ENCODE peak calls at places on chromosomes 2 and 18, in ten cellular contexts. N is brain microvascular endothelial cell, W is NCI-H1105 treated with DMSO at 0.1 percent for 48 hours, V is prostate gland, K is NCI-H1092, G is left ventricle myocardium inferior, A is M059J, S is NCI-H446, M is IMR-90, R is left kidney. Z is an unnamed sample.

GRCh38 chr2:99571609-99572344 is 82.0 kb upstream of the REV1 start:
- DNase-seq in N (no peak), W (peak), V (no peak), K (peak), G (no peak), A (peak), S (peak), M (no peak), R (no peak), Z (no peak)

GRCh38 chr2:10844083-10844482 is 31.5 kb upstream of the PDIA6 start:
- DNase-seq in N (peak), W (no peak), V (peak), K (no peak), G (peak), A (peak), S (no peak), M (peak), R (peak), Z (peak)

GRCh38 chr18:2846638-2847340 is at the start of gene EMILIN2:
- DNase-seq in N (peak), W (no peak), V (peak), K (no peak), G (peak), A (peak), S (no peak), M (peak), R (peak), Z (no peak)

GRCh38 chr2:219645631-219646527 is 18.4 kb downstream of the SLC4A3 start:
- DNase-seq in N (peak), W (no peak), V (no peak), K (no peak), G (no peak), A (peak), S (no peak), M (peak), R (no peak), Z (no peak)

GRCh38 chr2:144938308-144938709 is 418.4 kb upstream of the ZEB2 start:
- DNase-seq in N (peak), W (no peak), V (no peak), K (no peak), G (no peak), A (peak), S (peak), M (peak), R (peak), Z (peak)

GRCh38 chr18:12106516-12106915 is 12.9 kb downstream of the ANKRD62 start:
- DNase-seq in N (no peak), W (no peak), V (no peak), K (no peak), G (no peak), A (no peak), S (no peak), M (no peak), R (no peak), Z (no peak)

GRCh38 chr18:63016270-63016669 is 300.9 kb downstream of the PHLPP1 start:
- DNase-seq in N (peak), W (peak), V (peak), K (peak), G (no peak), A (peak), S (peak), M (peak), R (peak), Z (peak)

GRCh38 chr2:69138793-69139510 is 126.0 kb downstream of the ANTXR1 start:
- DNase-seq in N (peak), W (no peak), V (no peak), K (no peak), G (no peak), A (peak), S (no peak), M (peak), R (no peak), Z (no peak)

GRCh38 chr18:75162467-75162866 is 46.5 kb downstream of the PTGR3 start:
- DNase-seq in N (peak), W (no peak), V (no peak), K (no peak), G (no peak), A (peak), S (no peak), M (peak), R (no peak), Z (no peak)

GRCh38 chr18:32389868-32390267 is 80.8 kb downstream of the GAREM1 start:
- DNase-seq in N (no peak), W (peak), V (no peak), K (peak), G (peak), A (no peak), S (peak), M (no peak), R (no peak), Z (no peak)

GRCh38 chr2:151228847-151229497 is 32.7 kb downstream of the RBM43 start:
- DNase-seq in N (no peak), W (no peak), V (no peak), K (no peak), G (no peak), A (peak), S (no peak), M (no peak), R (no peak), Z (no peak)

GRCh38 chr2:45812039-45812500 is 160.6 kb downstream of the PRKCE start:
- DNase-seq in N (peak), W (no peak), V (no peak), K (no peak), G (no peak), A (peak), S (no peak), M (peak), R (peak), Z (no peak)

GRCh38 chr18:11121426-11121825 is 27.9 kb downstream of the PIEZO2 start:
- DNase-seq in N (peak), W (no peak), V (no peak), K (no peak), G (no peak), A (peak), S (no peak), M (peak), R (no peak), Z (no peak)

GRCh38 chr18:63848159-63848558 is 39.3 kb upstream of the SERPINB2 start:
- DNase-seq in N (peak), W (peak), V (peak), K (peak), G (no peak), A (peak), S (peak), M (peak), R (peak), Z (peak)

GRCh38 chr2:203240491-203240890 is 1.7 kb downstream of the CYP20A1 start:
- DNase-seq in N (no peak), W (no peak), V (no peak), K (no peak), G (no peak), A (no peak), S (no peak), M (no peak), R (no peak), Z (no peak)

GRCh38 chr2:47008381-47009280 is 93.0 kb upstream of the MCFD2 start:
- DNase-seq in N (peak), W (peak), V (no peak), K (peak), G (peak), A (no peak), S (peak), M (peak), R (peak), Z (no peak)

GRCh38 chr2:17573806-17574175 is 33.3 kb downstream of the VSNL1 start:
- DNase-seq in N (no peak), W (no peak), V (no peak), K (no peak), G (no peak), A (no peak), S (no peak), M (no peak), R (no peak), Z (no peak)

GRCh38 chr2:118085173-118086023 is 2.9 kb upstream of the INSIG2 start:
- DNase-seq in N (no peak), W (no peak), V (no peak), K (no peak), G (no peak), A (peak), S (no peak), M (no peak), R (no peak), Z (no peak)

GRCh38 chr2:23789012-23789411 is 137.9 kb downstream of the ATAD2B start:
- DNase-seq in N (no peak), W (no peak), V (no peak), K (no peak), G (no peak), A (peak), S (no peak), M (peak), R (no peak), Z (no peak)

GRCh38 chr2:237393523-237393922 is 20.4 kb downstream of the COL6A3 start:
- DNase-seq in N (no peak), W (no peak), V (no peak), K (no peak), G (no peak), A (peak), S (no peak), M (peak), R (no peak), Z (no peak)

GRCh38 chr18:62072370-62072769 is 114.5 kb downstream of the PIGN start:
- DNase-seq in N (no peak), W (no peak), V (no peak), K (no peak), G (no peak), A (no peak), S (no peak), M (no peak), R (no peak), Z (no peak)

GRCh38 chr2:102514061-102514785 is 41.2 kb downstream of the SLC9A4 start:
- DNase-seq in N (peak), W (no peak), V (no peak), K (no peak), G (no peak), A (peak), S (no peak), M (peak), R (no peak), Z (peak)

GRCh38 chr18:48656582-48656981 is 117.8 kb downstream of the CTIF start:
- DNase-seq in N (peak), W (no peak), V (no peak), K (no peak), G (no peak), A (peak), S (no peak), M (peak), R (peak), Z (no peak)